ENCODE peak calls at places on chromosomes 2 and 18, in nine cellular contexts. H is epithelial cell of proximal tubule; N is CD8-positive, alpha-beta T cell; G is PC-9; I is BJ; Q is GM06990; Y is adrenal gland; A is fibroblast of the aortic adventitia; O is DND-41. L is an unnamed sample.

GRCh38 chr2:36356990-36357505 is 1.5 kb downstream of the CRIM1 start:
- DNase-seq in H (no peak), N (no peak), G (peak; percentile 55), I (no peak), Q (no peak), Y (peak; percentile 65), A (peak; percentile 43), O (no peak), L (no peak)

GRCh38 chr2:210503622-210504300 is 27.2 kb upstream of the LANCL1 start:
- DNase-seq in H (no peak), N (no peak), G (no peak), I (no peak), Q (no peak), Y (no peak), A (peak; percentile 33), O (no peak), L (no peak)

GRCh38 chr2:152766908-152767307 is 48.5 kb downstream of the ARL6IP6 start:
- DNase-seq in H (no peak), N (no peak), G (no peak), I (no peak), Q (no peak), Y (no peak), A (peak; percentile 74), O (no peak), L (peak; percentile 0)

GRCh38 chr2:142545036-142545435 is 332.4 kb upstream of the KYNU start:
- DNase-seq in H (no peak), N (no peak), G (no peak), I (no peak), Q (no peak), Y (no peak), A (no peak), O (no peak), L (no peak)

GRCh38 chr2:207032490-207032889 is 93.2 kb downstream of the CPO start:
- DNase-seq in H (no peak), N (no peak), G (no peak), I (no peak), Q (no peak), Y (no peak), A (no peak), O (no peak), L (no peak)

GRCh38 chr2:37625781-37626548 is 45.5 kb downstream of the CDC42EP3 start:
- DNase-seq in H (no peak), N (peak; percentile 27), G (no peak), I (no peak), Q (no peak), Y (no peak), A (peak; percentile 38), O (peak; percentile 68), L (no peak)

GRCh38 chr2:128786800-128787478 is 468.3 kb upstream of the HS6ST1 start:
- DNase-seq in H (no peak), N (no peak), G (no peak), I (no peak), Q (no peak), Y (no peak), A (no peak), O (no peak), L (no peak)

GRCh38 chr2:169743549-169743948 is 9.9 kb downstream of the KLHL23 start:
- DNase-seq in H (no peak), N (no peak), G (no peak), I (no peak), Q (no peak), Y (no peak), A (no peak), O (no peak), L (no peak)

GRCh38 chr2:182920631-182921056 is 54.2 kb upstream of the FRZB start:
- DNase-seq in H (no peak), N (no peak), G (no peak), I (no peak), Q (peak; percentile 36), Y (no peak), A (no peak), O (no peak), L (no peak)

GRCh38 chr2:16614314-16614860 is 51.2 kb downstream of the CYRIA start:
- DNase-seq in H (no peak), N (no peak), G (peak; percentile 60), I (no peak), Q (no peak), Y (peak; percentile 78), A (no peak), O (no peak), L (no peak)

GRCh38 chr18:13374468-13375301 is 156.1 kb downstream of the LDLRAD4 start:
- DNase-seq in H (no peak), N (no peak), G (no peak), I (no peak), Q (no peak), Y (peak; percentile 64), A (peak; percentile 26), O (no peak), L (no peak)
- H3K4me3 ChIP-seq in H (no peak overlapping the region), N (no peak overlapping the region), G (no peak overlapping the region), I (no peak overlapping the region), Q (no peak overlapping the region), Y (no peak overlapping the region), A (no peak overlapping the region), O (no peak overlapping the region), L (no peak overlapping the region)

GRCh38 chr2:17915811-17916523 is 37.5 kb downstream of the KCNS3 start:
- DNase-seq in H (peak; percentile 12), N (no peak), G (no peak), I (no peak), Q (no peak), Y (no peak), A (no peak), O (no peak), L (no peak)

GRCh38 chr2:17915099-17915498 is 36.6 kb downstream of the KCNS3 start:
- DNase-seq in H (no peak), N (no peak), G (no peak), I (no peak), Q (no peak), Y (no peak), A (no peak), O (no peak), L (no peak)

GRCh38 chr2:17916584-17916983 is 38.1 kb downstream of the KCNS3 start:
- DNase-seq in H (no peak), N (no peak), G (no peak), I (no peak), Q (no peak), Y (no peak), A (no peak), O (no peak), L (no peak)

DNA sequence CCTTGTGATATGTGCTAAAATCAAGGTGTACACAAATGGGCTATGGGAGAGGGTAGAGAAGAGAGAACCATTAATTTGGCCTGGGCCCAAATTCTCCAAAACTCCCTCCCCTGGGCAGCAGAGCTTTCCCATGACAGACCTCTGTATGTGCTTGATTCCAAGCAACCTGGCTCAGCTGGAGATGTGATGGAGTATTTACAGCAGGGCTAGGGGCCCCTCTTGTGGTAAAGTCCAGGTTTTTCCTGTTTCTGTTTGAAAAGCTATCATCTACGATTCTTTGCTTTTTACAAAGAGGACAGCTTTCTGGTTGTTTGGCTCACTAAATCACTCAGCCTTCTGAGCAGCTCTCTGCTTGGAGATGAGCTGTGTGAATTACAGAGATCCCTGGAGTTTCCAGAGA is 40.3 kb downstream of the KCNS3 start:
- DNase-seq in H (no peak), N (no peak), G (no peak), I (no peak), Q (no peak), Y (no peak), A (no peak), O (no peak), L (no peak)
- TF ChIP-seq CTCF in H (peak; percentile 42), N (no peak), G (peak; percentile 28), I (no peak), Q (no peak), Y (no peak), A (no peak), O (no peak), L (no peak)

DNA sequence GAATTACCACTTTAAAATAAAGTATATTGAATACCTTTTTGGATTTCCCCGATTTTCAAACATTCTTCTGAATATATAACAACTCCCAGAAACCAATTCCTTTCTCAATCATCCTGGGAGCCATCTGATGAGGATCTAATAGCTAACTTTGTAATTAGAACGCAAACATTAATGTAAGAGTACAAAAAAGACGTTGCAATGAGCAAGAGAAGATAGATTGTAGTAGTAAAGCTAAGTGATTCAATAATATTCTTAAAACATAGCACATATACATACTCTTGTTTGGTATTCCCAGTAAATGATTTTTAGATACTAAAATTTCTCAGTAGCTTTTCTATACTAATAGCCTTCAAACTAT is 1.1 kb downstream of the ABCA12 start:
- DNase-seq in H (no peak), N (no peak), G (no peak), I (no peak), Q (no peak), Y (no peak), A (no peak), O (no peak), L (no peak)
- H3K4me3 ChIP-seq in H (peak overlapping the region; percentile 53), N (no peak overlapping the region), G (peak overlapping the region; percentile 2), I (no peak overlapping the region), Q (peak overlapping the region; percentile 42), Y (no peak overlapping the region), A (no peak overlapping the region), O (no peak overlapping the region), L (no peak overlapping the region)

GRCh38 chr2:66445076-66445724 is 10.3 kb downstream of the MEIS1 start:
- DNase-seq in H (no peak), N (no peak), G (no peak), I (no peak), Q (no peak), Y (peak; percentile 62), A (peak; percentile 66), O (no peak), L (no peak)

GRCh38 chr2:66446924-66447323 is 12.0 kb downstream of the MEIS1 start:
- DNase-seq in H (no peak), N (no peak), G (no peak), I (no peak), Q (no peak), Y (no peak), A (peak; percentile 67), O (no peak), L (no peak)

GRCh38 chr2:66443977-66444855 is 9.3 kb downstream of the MEIS1 start:
- DNase-seq in H (no peak), N (no peak), G (no peak), I (no peak), Q (no peak), Y (peak; percentile 73), A (peak; percentile 91), O (no peak), L (no peak)

GRCh38 chr2:66446178-66446860 is 11.4 kb downstream of the MEIS1 start:
- DNase-seq in H (no peak), N (no peak), G (no peak), I (no peak), Q (no peak), Y (peak; percentile 84), A (peak; percentile 86), O (no peak), L (no peak)

GRCh38 chr2:66445781-66446177 is 10.9 kb downstream of the MEIS1 start:
- DNase-seq in H (no peak), N (no peak), G (no peak), I (no peak), Q (no peak), Y (no peak), A (peak; percentile 52), O (no peak), L (no peak)
- TF ChIP-seq CTCF in H (peak; percentile 47), N (no peak), G (no peak), I (peak; percentile 16), Q (no peak), Y (no peak), A (peak; percentile 20), O (no peak), L (peak; percentile 38)

L was measured in AG04449.